ENCODE peak calls at places on chromosomes 5 and 9, in eight cellular contexts. U is stomach, M is A549, K is heart left ventricle, A is IMR-90, V is right lobe of liver, X is sigmoid colon, Y is transverse colon. C is an unnamed sample.

GRCh38 chr5:122611401-122611800 is 163.5 kb upstream of the SNX2 start:
- DNase-seq in U (no peak), M (no peak), K (no peak), A (no peak), V (no peak), X (no peak), Y (no peak), C (no peak)

GRCh38 chr9:86406366-86406765 is 52.2 kb upstream of the TUT7 start:
- DNase-seq in U (no peak), M (no peak), K (no peak), A (peak; percentile 88), V (no peak), X (no peak), Y (no peak), C (peak; percentile 44)

GRCh38 chr5:100634937-100635336 is 99.8 kb downstream of the FAM174A start:
- DNase-seq in U (no peak), M (no peak), K (no peak), A (peak; percentile 2), V (no peak), X (no peak), Y (no peak), C (no peak)

GRCh38 chr5:170393235-170393634 is 4.1 kb upstream of the KCNMB1 start:
- DNase-seq in U (no peak), M (no peak), K (no peak), A (no peak), V (no peak), X (no peak), Y (no peak), C (no peak)

GRCh38 chr5:1118231-1118698 is 6.4 kb upstream of the SLC12A7 start:
- DNase-seq in U (no peak), M (no peak), K (no peak), A (peak; percentile 11), V (no peak), X (no peak), Y (no peak), C (peak; percentile 60)

GRCh38 chr5:73841641-73842040 is 215.6 kb downstream of the ARHGEF28 start:
- DNase-seq in U (no peak), M (no peak), K (no peak), A (no peak), V (no peak), X (no peak), Y (no peak), C (no peak)

GRCh38 chr9:38677660-38678303 is 42.2 kb downstream of the FAM240B start:
- DNase-seq in U (no peak), M (no peak), K (peak; percentile 43), A (no peak), V (no peak), X (no peak), Y (no peak), C (no peak)

GRCh38 chr5:68344447-68345111 is 129.0 kb downstream of the PIK3R1 start:
- DNase-seq in U (no peak), M (no peak), K (no peak), A (peak; percentile 50), V (no peak), X (no peak), Y (no peak), C (no peak)

GRCh38 chr5:142281966-142282365 is 42.9 kb downstream of the SPRY4 start:
- DNase-seq in U (no peak), M (no peak), K (no peak), A (no peak), V (no peak), X (no peak), Y (no peak), C (no peak)

GRCh38 chr9:71131145-71131544 is 9.7 kb upstream of the TRPM3 start:
- DNase-seq in U (no peak), M (no peak), K (no peak), A (no peak), V (no peak), X (no peak), Y (no peak), C (no peak)

GRCh38 chr9:83422512-83422911 is 115.7 kb downstream of the FRMD3 start:
- DNase-seq in U (no peak), M (no peak), K (no peak), A (no peak), V (no peak), X (no peak), Y (no peak), C (no peak)

GRCh38 chr5:128403350-128403749 is 134.7 kb downstream of the FBN2 start:
- DNase-seq in U (no peak), M (no peak), K (no peak), A (no peak), V (no peak), X (no peak), Y (no peak), C (no peak)

GRCh38 chr5:80439213-80439612 is 31.3 kb downstream of the ZFYVE16 start:
- DNase-seq in U (no peak), M (no peak), K (no peak), A (no peak), V (no peak), X (no peak), Y (no peak), C (no peak)

GRCh38 chr5:41435276-41435675 is 75.1 kb downstream of the PLCXD3 start:
- DNase-seq in U (peak; percentile 41), M (no peak), K (no peak), A (no peak), V (no peak), X (no peak), Y (no peak), C (no peak)

GRCh38 chr9:86675805-86676204 is 271.5 kb downstream of the GAS1 start:
- DNase-seq in U (no peak), M (no peak), K (no peak), A (no peak), V (no peak), X (no peak), Y (no peak), C (no peak)

GRCh38 chr5:78654386-78654785 is 5.8 kb upstream of the LHFPL2 start:
- DNase-seq in U (no peak), M (no peak), K (no peak), A (no peak), V (no peak), X (no peak), Y (no peak), C (no peak)

GRCh38 chr9:133664651-133665050 is 28.5 kb downstream of the DBH start:
- DNase-seq in U (no peak), M (no peak), K (no peak), A (no peak), V (no peak), X (no peak), Y (no peak), C (no peak)

GRCh38 chr5:109484597-109484996 is 74.8 kb upstream of the PJA2 start:
- DNase-seq in U (no peak), M (no peak), K (no peak), A (no peak), V (no peak), X (no peak), Y (no peak), C (no peak)

GRCh38 chr9:13064676-13065075 is 214.8 kb downstream of the MPDZ start:
- DNase-seq in U (no peak), M (no peak), K (no peak), A (no peak), V (no peak), X (no peak), Y (no peak), C (no peak)

GRCh38 chr5:142941217-142941616 is 171.0 kb downstream of the ARHGAP26 start:
- DNase-seq in U (no peak), M (no peak), K (no peak), A (no peak), V (no peak), X (no peak), Y (no peak), C (no peak)

GRCh38 chr9:110142868-110143866 is 64.8 kb downstream of the C9orf152 start:
- DNase-seq in U (no peak), M (no peak), K (no peak), A (no peak), V (no peak), X (no peak), Y (no peak), C (no peak)

GRCh38 chr5:137252513-137252912 is 246.6 kb downstream of the SPOCK1 start:
- DNase-seq in U (no peak), M (no peak), K (no peak), A (peak; percentile 56), V (no peak), X (no peak), Y (no peak), C (no peak)

GRCh38 chr5:44542470-44542869 is 153.2 kb upstream of the FGF10 start:
- DNase-seq in U (no peak), M (no peak), K (no peak), A (no peak), V (no peak), X (no peak), Y (no peak), C (no peak)

GRCh38 chr5:112293587-112293986 is 125.5 kb downstream of the EPB41L4A start:
- DNase-seq in U (no peak), M (no peak), K (peak; percentile 15), A (no peak), V (no peak), X (no peak), Y (no peak), C (no peak)

GRCh38 chr9:1460143-1460769 is 410.1 kb downstream of the DMRT2 start:
- DNase-seq in U (no peak), M (no peak), K (no peak), A (no peak), V (no peak), X (no peak), Y (peak; percentile 7), C (no peak)

GRCh38 chr5:132907161-132907560 is 33.7 kb downstream of the LEAP2 start:
- DNase-seq in U (no peak), M (no peak), K (no peak), A (peak; percentile 37), V (no peak), X (no peak), Y (no peak), C (no peak)

GRCh38 chr9:95857896-95858295 is 17.6 kb upstream of the ERCC6L2 start:
- DNase-seq in U (no peak), M (no peak), K (no peak), A (no peak), V (no peak), X (no peak), Y (no peak), C (no peak)

GRCh38 chr9:105416840-105417239 is 31.0 kb upstream of the FSD1L start:
- DNase-seq in U (no peak), M (no peak), K (no peak), A (no peak), V (no peak), X (no peak), Y (no peak), C (no peak)
- H3K4me3 ChIP-seq in U (no peak overlapping the region), M (no peak overlapping the region), K (no peak overlapping the region), A (no peak overlapping the region), V (no peak overlapping the region), X (no peak overlapping the region), Y (no peak overlapping the region), C (no peak overlapping the region)

GRCh38 chr9:129102791-129103594 is 7.6 kb downstream of the CRAT start:
- DNase-seq in U (peak; percentile 63), M (peak; percentile 85), K (peak; percentile 33), A (peak; percentile 35), V (no peak), X (no peak), Y (peak; percentile 52), C (no peak)
- TF ChIP-seq POLR2A in U (no peak), M (no peak), K (no peak), A (no peak), V (no peak), X (no peak), Y (no peak), C (no peak)

GRCh38 chr9:113482991-113483675 is 19.6 kb downstream of the RGS3 start:
- DNase-seq in U (no peak), M (no peak), K (no peak), A (no peak), V (no peak), X (peak; percentile 19), Y (no peak), C (no peak)
- H3K4me3 ChIP-seq in U (no peak overlapping the region), M (no peak overlapping the region), K (no peak overlapping the region), A (no peak overlapping the region), V (no peak overlapping the region), X (no peak overlapping the region), Y (no peak overlapping the region), C (no peak overlapping the region)

GRCh38 chr5:120053841-120054240 is 410.3 kb upstream of the PRR16 start:
- DNase-seq in U (no peak), M (no peak), K (no peak), A (no peak), V (no peak), X (no peak), Y (no peak), C (no peak)
- TF ChIP-seq POLR2A in U (no peak), M (no peak), K (no peak), A (no peak), V (no peak), X (no peak), Y (no peak), C (no peak)

C was measured in adrenal gland.